ENCODE peak calls at places on chromosomes 11 and 22, in nine cellular contexts. One of them, this sample, is unnamed.

GRCh38 chr11:114397349-114397982 is 2.8 kb downstream of the C11orf71 start:
- DNase-seq in naive thymus-derived CD8-positive, alpha-beta T cell: no peak
- DNase-seq in stomach: no peak
- DNase-seq in neural progenitor cell: no peak
- DNase-seq in Ammon's horn: peak
- DNase-seq in RCC 7860: no peak
- DNase-seq in stimulated activated CD8-positive, alpha-beta memory T cell treated with anti-CD3 and anti-CD28 coated beads, Interleukin-2, amount 100 ng/mL, for 48 hours: no peak
- DNase-seq in activated T-cell treated with anti-CD3 and anti-CD28 coated beads for 1 hour: no peak
- DNase-seq in activated naive CD4-positive, alpha-beta T cell treated with Interleukin-2 at 50 U/mL for 16 hours: no peak
- DNase-seq in this sample: no peak

GRCh38 chr11:1836011-1836945 is 1.5 kb downstream of the SYT8 start:
- DNase-seq in neural progenitor cell: no peak
- DNase-seq in activated T-cell treated with anti-CD3 and anti-CD28 coated beads for 1 hour: no peak
- DNase-seq in activated naive CD4-positive, alpha-beta T cell treated with Interleukin-2 at 50 U/mL for 16 hours: no peak
- DNase-seq in naive thymus-derived CD8-positive, alpha-beta T cell: no peak
- DNase-seq in RCC 7860: no peak
- DNase-seq in stimulated activated CD8-positive, alpha-beta memory T cell treated with anti-CD3 and anti-CD28 coated beads, Interleukin-2, amount 100 ng/mL, for 48 hours: no peak
- DNase-seq in Ammon's horn: no peak
- DNase-seq in stomach: no peak
- DNase-seq in this sample: no peak

GRCh38 chr22:27175444-27175843 is 518.1 kb downstream of the MIAT start:
- DNase-seq in stimulated activated CD8-positive, alpha-beta memory T cell treated with anti-CD3 and anti-CD28 coated beads, Interleukin-2, amount 100 ng/mL, for 48 hours: no peak
- DNase-seq in neural progenitor cell: no peak
- DNase-seq in stomach: no peak
- DNase-seq in RCC 7860: no peak
- DNase-seq in activated naive CD4-positive, alpha-beta T cell treated with Interleukin-2 at 50 U/mL for 16 hours: no peak
- DNase-seq in Ammon's horn: no peak
- DNase-seq in naive thymus-derived CD8-positive, alpha-beta T cell: no peak
- DNase-seq in activated T-cell treated with anti-CD3 and anti-CD28 coated beads for 1 hour: no peak
- DNase-seq in this sample: no peak

GRCh38 chr22:19877626-19878339 is 23.1 kb upstream of the GNB1L start:
- DNase-seq in activated T-cell treated with anti-CD3 and anti-CD28 coated beads for 1 hour: no peak
- DNase-seq in naive thymus-derived CD8-positive, alpha-beta T cell: no peak
- DNase-seq in neural progenitor cell: peak
- DNase-seq in Ammon's horn: no peak
- DNase-seq in activated naive CD4-positive, alpha-beta T cell treated with Interleukin-2 at 50 U/mL for 16 hours: no peak
- DNase-seq in stomach: no peak
- DNase-seq in stimulated activated CD8-positive, alpha-beta memory T cell treated with anti-CD3 and anti-CD28 coated beads, Interleukin-2, amount 100 ng/mL, for 48 hours: no peak
- DNase-seq in RCC 7860: no peak
- DNase-seq in this sample: no peak

GRCh38 chr11:126510621-126511370 is 155.3 kb downstream of the ST3GAL4 start:
- DNase-seq in naive thymus-derived CD8-positive, alpha-beta T cell: no peak
- DNase-seq in stimulated activated CD8-positive, alpha-beta memory T cell treated with anti-CD3 and anti-CD28 coated beads, Interleukin-2, amount 100 ng/mL, for 48 hours: no peak
- DNase-seq in stomach: no peak
- DNase-seq in RCC 7860: no peak
- DNase-seq in activated naive CD4-positive, alpha-beta T cell treated with Interleukin-2 at 50 U/mL for 16 hours: no peak
- DNase-seq in Ammon's horn: no peak
- DNase-seq in activated T-cell treated with anti-CD3 and anti-CD28 coated beads for 1 hour: no peak
- DNase-seq in neural progenitor cell: peak
- DNase-seq in this sample: no peak

GRCh38 chr11:125649465-125650166 is 24.7 kb downstream of the CHEK1 start:
- DNase-seq in RCC 7860: no peak
- DNase-seq in Ammon's horn: no peak
- DNase-seq in activated naive CD4-positive, alpha-beta T cell treated with Interleukin-2 at 50 U/mL for 16 hours: no peak
- DNase-seq in stomach: no peak
- DNase-seq in neural progenitor cell: no peak
- DNase-seq in activated T-cell treated with anti-CD3 and anti-CD28 coated beads for 1 hour: no peak
- DNase-seq in naive thymus-derived CD8-positive, alpha-beta T cell: no peak
- DNase-seq in stimulated activated CD8-positive, alpha-beta memory T cell treated with anti-CD3 and anti-CD28 coated beads, Interleukin-2, amount 100 ng/mL, for 48 hours: no peak
- DNase-seq in this sample: peak

GRCh38 chr11:112298535-112298934 is 37.9 kb upstream of the PLET1 start:
- DNase-seq in RCC 7860: no peak
- DNase-seq in activated naive CD4-positive, alpha-beta T cell treated with Interleukin-2 at 50 U/mL for 16 hours: no peak
- DNase-seq in neural progenitor cell: no peak
- DNase-seq in activated T-cell treated with anti-CD3 and anti-CD28 coated beads for 1 hour: no peak
- DNase-seq in naive thymus-derived CD8-positive, alpha-beta T cell: no peak
- DNase-seq in stomach: peak
- DNase-seq in stimulated activated CD8-positive, alpha-beta memory T cell treated with anti-CD3 and anti-CD28 coated beads, Interleukin-2, amount 100 ng/mL, for 48 hours: no peak
- DNase-seq in Ammon's horn: peak
- DNase-seq in this sample: no peak

GRCh38 chr11:68146010-68146540 is 24.9 kb upstream of the CHKA start:
- DNase-seq in stimulated activated CD8-positive, alpha-beta memory T cell treated with anti-CD3 and anti-CD28 coated beads, Interleukin-2, amount 100 ng/mL, for 48 hours: no peak
- DNase-seq in neural progenitor cell: no peak
- DNase-seq in Ammon's horn: peak
- DNase-seq in naive thymus-derived CD8-positive, alpha-beta T cell: no peak
- DNase-seq in RCC 7860: peak
- DNase-seq in activated naive CD4-positive, alpha-beta T cell treated with Interleukin-2 at 50 U/mL for 16 hours: no peak
- DNase-seq in stomach: peak
- DNase-seq in activated T-cell treated with anti-CD3 and anti-CD28 coated beads for 1 hour: no peak
- DNase-seq in this sample: no peak

GRCh38 chr11:114277637-114278341 is 18.4 kb upstream of the NNMT start:
- DNase-seq in Ammon's horn: no peak
- DNase-seq in activated T-cell treated with anti-CD3 and anti-CD28 coated beads for 1 hour: no peak
- DNase-seq in stimulated activated CD8-positive, alpha-beta memory T cell treated with anti-CD3 and anti-CD28 coated beads, Interleukin-2, amount 100 ng/mL, for 48 hours: no peak
- DNase-seq in naive thymus-derived CD8-positive, alpha-beta T cell: no peak
- DNase-seq in neural progenitor cell: no peak
- DNase-seq in RCC 7860: no peak
- DNase-seq in activated naive CD4-positive, alpha-beta T cell treated with Interleukin-2 at 50 U/mL for 16 hours: no peak
- DNase-seq in stomach: no peak
- DNase-seq in this sample: no peak

GRCh38 chr11:95904009-95904650 is 19.8 kb downstream of the MTMR2 start:
- DNase-seq in stimulated activated CD8-positive, alpha-beta memory T cell treated with anti-CD3 and anti-CD28 coated beads, Interleukin-2, amount 100 ng/mL, for 48 hours: no peak
- DNase-seq in neural progenitor cell: peak
- DNase-seq in activated naive CD4-positive, alpha-beta T cell treated with Interleukin-2 at 50 U/mL for 16 hours: no peak
- DNase-seq in naive thymus-derived CD8-positive, alpha-beta T cell: no peak
- DNase-seq in Ammon's horn: no peak
- DNase-seq in activated T-cell treated with anti-CD3 and anti-CD28 coated beads for 1 hour: no peak
- DNase-seq in stomach: no peak
- DNase-seq in RCC 7860: no peak
- DNase-seq in this sample: no peak

GRCh38 chr11:92168936-92169335 is 55.7 kb upstream of the FAT3 start:
- DNase-seq in stomach: no peak
- DNase-seq in RCC 7860: no peak
- DNase-seq in naive thymus-derived CD8-positive, alpha-beta T cell: no peak
- DNase-seq in activated T-cell treated with anti-CD3 and anti-CD28 coated beads for 1 hour: no peak
- DNase-seq in activated naive CD4-positive, alpha-beta T cell treated with Interleukin-2 at 50 U/mL for 16 hours: no peak
- DNase-seq in Ammon's horn: no peak
- DNase-seq in neural progenitor cell: no peak
- DNase-seq in stimulated activated CD8-positive, alpha-beta memory T cell treated with anti-CD3 and anti-CD28 coated beads, Interleukin-2, amount 100 ng/mL, for 48 hours: no peak
- DNase-seq in this sample: no peak

GRCh38 chr22:23898006-23898974 is 4.1 kb downstream of the MIF start:
- DNase-seq in stimulated activated CD8-positive, alpha-beta memory T cell treated with anti-CD3 and anti-CD28 coated beads, Interleukin-2, amount 100 ng/mL, for 48 hours: no peak
- DNase-seq in Ammon's horn: peak
- DNase-seq in activated T-cell treated with anti-CD3 and anti-CD28 coated beads for 1 hour: no peak
- DNase-seq in stomach: no peak
- DNase-seq in neural progenitor cell: no peak
- DNase-seq in activated naive CD4-positive, alpha-beta T cell treated with Interleukin-2 at 50 U/mL for 16 hours: no peak
- DNase-seq in naive thymus-derived CD8-positive, alpha-beta T cell: no peak
- DNase-seq in RCC 7860: no peak
- DNase-seq in this sample: no peak

GRCh38 chr11:123020968-123021367 is 39.3 kb upstream of the BSX start:
- DNase-seq in activated T-cell treated with anti-CD3 and anti-CD28 coated beads for 1 hour: peak
- DNase-seq in RCC 7860: peak
- DNase-seq in Ammon's horn: peak
- DNase-seq in stimulated activated CD8-positive, alpha-beta memory T cell treated with anti-CD3 and anti-CD28 coated beads, Interleukin-2, amount 100 ng/mL, for 48 hours: no peak
- DNase-seq in activated naive CD4-positive, alpha-beta T cell treated with Interleukin-2 at 50 U/mL for 16 hours: peak
- DNase-seq in stomach: no peak
- DNase-seq in naive thymus-derived CD8-positive, alpha-beta T cell: peak
- DNase-seq in neural progenitor cell: peak
- DNase-seq in this sample: peak

GRCh38 chr11:96168623-96169022 is 174.4 kb downstream of the MAML2 start:
- DNase-seq in activated T-cell treated with anti-CD3 and anti-CD28 coated beads for 1 hour: no peak
- DNase-seq in activated naive CD4-positive, alpha-beta T cell treated with Interleukin-2 at 50 U/mL for 16 hours: peak
- DNase-seq in Ammon's horn: peak
- DNase-seq in stimulated activated CD8-positive, alpha-beta memory T cell treated with anti-CD3 and anti-CD28 coated beads, Interleukin-2, amount 100 ng/mL, for 48 hours: no peak
- DNase-seq in RCC 7860: peak
- DNase-seq in neural progenitor cell: no peak
- DNase-seq in naive thymus-derived CD8-positive, alpha-beta T cell: no peak
- DNase-seq in stomach: no peak
- DNase-seq in this sample: no peak

This sample was measured in central memory CD4-positive, alpha-beta T cell.